ENCODE peak calls at places on chromosomes 5 and 9, in seven cellular contexts. X, T, Q, I, Y, C and V are unnamed samples.
A peak's percentile ranks its signal among the peaks of the same experiment; 100 is the strongest.

GRCh38 chr9:30140415-30140814 is 2244.0 kb upstream of the ACO1 start:
- DNase-seq in X (no peak), T (no peak), Q (no peak), I (no peak), Y (no peak), C (no peak), V (no peak)

GRCh38 chr5:149639718-149640117 is 58.4 kb downstream of the ARHGEF37 start:
- DNase-seq in X (no peak), T (peak; percentile 33), Q (no peak), I (no peak), Y (no peak), C (no peak), V (no peak)

GRCh38 chr5:114449836-114450515 is 88.1 kb downstream of the KCNN2 start:
- DNase-seq in X (peak; percentile 72), T (peak; percentile 74), Q (peak; percentile 78), I (peak; percentile 60), Y (peak; percentile 10), C (peak; percentile 25), V (peak; percentile 45)

GRCh38 chr9:122029898-122030297 is 63.2 kb downstream of the TTLL11 start:
- DNase-seq in X (no peak), T (no peak), Q (no peak), I (no peak), Y (no peak), C (peak; percentile 14), V (peak; percentile 36)

GRCh38 chr5:170434953-170435605 is 45.9 kb upstream of the KCNMB1 start:
- DNase-seq in X (peak; percentile 37), T (peak; percentile 85), Q (peak; percentile 92), I (no peak), Y (peak; percentile 76), C (peak; percentile 11), V (peak; percentile 53)

GRCh38 chr5:166845044-166845443 is 1446.4 kb upstream of the WWC1 start:
- DNase-seq in X (no peak), T (no peak), Q (no peak), I (no peak), Y (peak; percentile 7), C (no peak), V (peak; percentile 4)

GRCh38 chr5:81785311-81785710 is 34.4 kb upstream of the SSBP2 start:
- DNase-seq in X (no peak), T (no peak), Q (no peak), I (no peak), Y (no peak), C (no peak), V (no peak)

GRCh38 chr9:104911029-104911607 is 16.8 kb downstream of the ABCA1 start:
- DNase-seq in X (peak; percentile 71), T (no peak), Q (no peak), I (no peak), Y (no peak), C (peak; percentile 43), V (no peak)

GRCh38 chr9:98708103-98708932 is 417 bp downstream of the GABBR2 start:
- DNase-seq in X (no peak), T (peak; percentile 56), Q (peak; percentile 59), I (no peak), Y (no peak), C (no peak), V (peak; percentile 12)

GRCh38 chr5:29795253-29795652 is 1398.2 kb upstream of the CDH6 start:
- DNase-seq in X (no peak), T (no peak), Q (no peak), I (no peak), Y (no peak), C (no peak), V (peak; percentile 56)

GRCh38 chr9:114310471-114311450 is 12.1 kb upstream of the ORM1 start:
- DNase-seq in X (no peak), T (no peak), Q (peak; percentile 30), I (no peak), Y (no peak), C (no peak), V (no peak)

GRCh38 chr5:1490360-1490759 is 33.4 kb downstream of the LPCAT1 start:
- DNase-seq in X (no peak), T (no peak), Q (no peak), I (no peak), Y (no peak), C (no peak), V (no peak)

GRCh38 chr5:1763548-1763911 is 36.1 kb downstream of the MRPL36 start:
- DNase-seq in X (peak; percentile 72), T (peak; percentile 78), Q (peak; percentile 64), I (no peak), Y (peak; percentile 51), C (peak; percentile 43), V (peak; percentile 52)

GRCh38 chr9:121059998-121060636 is 10.0 kb upstream of the C5 start:
- DNase-seq in X (peak; percentile 84), T (peak; percentile 47), Q (no peak), I (no peak), Y (peak; percentile 28), C (peak; percentile 56), V (peak; percentile 71)

GRCh38 chr9:125600194-125600593 is 106.8 kb downstream of the MAPKAP1 start:
- DNase-seq in X (no peak), T (no peak), Q (no peak), I (no peak), Y (no peak), C (peak; percentile 55), V (no peak)

GRCh38 chr5:74934949-74935751 is 69.0 kb upstream of the FAM169A start:
- DNase-seq in X (peak; percentile 50), T (no peak), Q (no peak), I (no peak), Y (no peak), C (peak; percentile 46), V (no peak)

GRCh38 chr5:111960466-111961215 is 203.6 kb upstream of the NREP start:
- DNase-seq in X (peak; percentile 63), T (no peak), Q (no peak), I (no peak), Y (no peak), C (no peak), V (no peak)

GRCh38 chr5:106759581-106759980 is 911.2 kb downstream of the EFNA5 start:
- DNase-seq in X (peak; percentile 25), T (no peak), Q (no peak), I (no peak), Y (no peak), C (no peak), V (peak; percentile 11)

GRCh38 chr9:111501648-111502047 is 17.5 kb upstream of the ECPAS start:
- DNase-seq in X (no peak), T (no peak), Q (no peak), I (no peak), Y (no peak), C (no peak), V (no peak)

GRCh38 chr5:161105563-161105962 is 253.6 kb upstream of the ATP10B start:
- DNase-seq in X (no peak), T (no peak), Q (no peak), I (no peak), Y (no peak), C (no peak), V (no peak)

GRCh38 chr5:95803271-95804148 is 19.0 kb downstream of the GLRX start:
- DNase-seq in X (no peak), T (no peak), Q (no peak), I (no peak), Y (no peak), C (peak; percentile 84), V (peak; percentile 73)

GRCh38 chr5:82802954-82803353 is 274.2 kb downstream of the TMEM167A start:
- DNase-seq in X (no peak), T (no peak), Q (no peak), I (no peak), Y (no peak), C (no peak), V (no peak)

DNA sequence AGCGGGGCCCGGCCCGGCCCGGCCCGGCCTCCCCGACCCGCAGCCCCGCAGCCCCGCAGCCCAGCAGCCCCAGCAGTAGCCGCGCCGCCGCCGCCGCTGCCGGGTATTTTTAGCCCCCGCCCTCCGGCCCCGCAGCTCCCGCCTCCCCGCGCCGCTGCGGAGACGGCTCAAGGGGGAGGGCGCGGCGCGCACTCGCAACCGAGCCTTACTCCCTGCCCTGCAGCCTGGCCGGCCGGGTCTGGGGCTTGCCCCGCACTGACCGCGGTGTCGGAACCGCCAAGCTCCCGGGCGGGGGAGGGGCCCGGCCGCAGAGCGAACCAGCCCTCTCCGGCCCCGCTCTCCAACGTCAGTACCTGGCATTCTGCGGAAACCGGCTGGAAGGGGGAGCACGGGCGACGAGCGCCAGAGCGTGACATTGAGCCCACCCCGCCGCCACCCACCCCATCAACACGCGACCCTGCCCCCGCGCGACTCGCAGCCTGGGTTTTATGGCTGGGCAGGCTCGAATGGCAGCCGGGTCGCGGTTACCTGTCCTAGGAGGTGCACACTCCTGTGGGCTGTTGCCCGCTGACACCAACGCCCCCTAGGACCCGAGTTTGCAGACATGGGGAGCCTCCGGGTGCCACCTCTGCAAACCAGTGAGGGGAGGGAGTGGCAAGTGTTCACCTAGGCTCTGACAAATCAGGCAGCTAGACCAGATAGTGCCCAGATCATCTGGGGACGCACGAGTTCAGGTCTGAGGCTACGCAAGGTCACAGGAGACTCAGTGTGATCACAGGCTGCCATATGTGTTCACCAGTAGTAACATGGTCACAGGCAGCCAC is at the start of gene ACSL6:
- DNase-seq in X (no peak), T (peak; percentile 89), Q (peak; percentile 75), I (no peak), Y (peak; percentile 80), C (no peak), V (no peak)
- TF ChIP-seq RFX5 in X (no peak), T (no peak), Q (no peak), I (no peak), Y (no peak), C (no peak), V (no peak)

GRCh38 chr5:179558912-179559279 is 8.5 kb downstream of the RUFY1 start:
- DNase-seq in X (peak; percentile 10), T (peak; percentile 64), Q (peak; percentile 70), I (no peak), Y (no peak), C (peak; percentile 39), V (peak; percentile 35)
- TF ChIP-seq RFX5 in X (no peak), T (no peak), Q (no peak), I (no peak), Y (no peak), C (no peak), V (no peak)

GRCh38 chr9:34125681-34126206 is 754 bp downstream of the DCAF12 start:
- DNase-seq in X (peak; percentile 41), T (peak; percentile 57), Q (peak; percentile 53), I (no peak), Y (peak; percentile 18), C (peak; percentile 21), V (peak; percentile 53)
- TF ChIP-seq RFX5 in X (no peak), T (no peak), Q (no peak), I (no peak), Y (no peak), C (no peak), V (no peak)

GRCh38 chr9:94770344-94770743 is 43.8 kb downstream of the AOPEP start:
- DNase-seq in X (no peak), T (no peak), Q (no peak), I (no peak), Y (no peak), C (no peak), V (no peak)

GRCh38 chr9:94767331-94768099 is 41.0 kb downstream of the AOPEP start:
- DNase-seq in X (peak; percentile 68), T (no peak), Q (no peak), I (no peak), Y (no peak), C (no peak), V (no peak)

GRCh38 chr9:94771096-94771495 is 44.6 kb downstream of the AOPEP start:
- DNase-seq in X (no peak), T (no peak), Q (no peak), I (no peak), Y (no peak), C (no peak), V (no peak)

GRCh38 chr9:94772128-94772527 is 45.6 kb downstream of the AOPEP start:
- DNase-seq in X (no peak), T (no peak), Q (no peak), I (no peak), Y (peak; percentile 29), C (no peak), V (no peak)

GRCh38 chr9:94768766-94769165 is 42.3 kb downstream of the AOPEP start:
- DNase-seq in X (peak; percentile 53), T (no peak), Q (no peak), I (no peak), Y (no peak), C (no peak), V (no peak)
- TF ChIP-seq RFX5 in X (no peak), T (no peak), Q (no peak), I (no peak), Y (no peak), C (no peak), V (no peak)